ENCODE peak calls at places on chromosome 1, in eight cellular contexts. W is mucosa of descending colon, F is ovary, J is left lung, V is uterus, I is prostate gland, A is Panc1, K is cardiac muscle cell. M is an unnamed sample. For H3K4me1, the result is how much of the 10 kb centered on the place peaks cover.

GRCh38 chr1:227896710-227897655 is 50.7 kb downstream of the WNT9A start:
- DNase-seq in W (peak), F (peak), J (peak), V (peak), I (no peak), A (no peak), K (no peak), M (no peak)

GRCh38 chr1:107286125-107286524 is 145.3 kb downstream of the NTNG1 start:
- DNase-seq in W (no peak), F (no peak), J (no peak), V (no peak), I (no peak), A (no peak), K (no peak), M (no peak)

GRCh38 chr1:113243529-113243928 is 146.8 kb upstream of the MAGI3 start:
- DNase-seq in W (no peak), F (no peak), J (no peak), V (no peak), I (no peak), A (no peak), K (no peak), M (no peak)

GRCh38 chr1:206631085-206631509 is 4.2 kb upstream of the DYRK3 start:
- DNase-seq in W (peak), F (peak), J (no peak), V (peak), I (no peak), A (no peak), K (peak), M (peak)

GRCh38 chr1:7967206-7967605 is 5.7 kb downstream of the PARK7 start:
- DNase-seq in W (no peak), F (no peak), J (no peak), V (no peak), I (no peak), A (no peak), K (no peak), M (no peak)

GRCh38 chr1:225460737-225461532 is 33.1 kb upstream of the LBR start:
- DNase-seq in W (no peak), F (no peak), J (no peak), V (no peak), I (no peak), A (no peak), K (no peak), M (no peak)

GRCh38 chr1:1433804-1434130 is 1.7 kb upstream of the VWA1 start:
- DNase-seq in W (peak), F (peak), J (peak), V (peak), I (no peak), A (no peak), K (peak), M (no peak)

GRCh38 chr1:6211731-6212130 is 5.8 kb downstream of the RNF207 start:
- DNase-seq in W (no peak), F (no peak), J (no peak), V (no peak), I (no peak), A (no peak), K (no peak), M (no peak)

GRCh38 chr1:156691665-156692408 is 13.5 kb downstream of the CRABP2 start:
- DNase-seq in W (no peak), F (no peak), J (peak), V (no peak), I (no peak), A (no peak), K (no peak), M (no peak)

GRCh38 chr1:174954686-174955669 is 44.8 kb upstream of the CACYBP start:
- DNase-seq in W (no peak), F (no peak), J (no peak), V (no peak), I (no peak), A (no peak), K (no peak), M (no peak)

GRCh38 chr1:43648448-43648847 is 1.5 kb upstream of the KDM4A start:
- DNase-seq in W (no peak), F (no peak), J (no peak), V (no peak), I (no peak), A (no peak), K (peak), M (no peak)

GRCh38 chr1:157133431-157133830 is 4.8 kb downstream of the ETV3 start:
- DNase-seq in W (no peak), F (no peak), J (no peak), V (no peak), I (no peak), A (no peak), K (no peak), M (no peak)

DNA sequence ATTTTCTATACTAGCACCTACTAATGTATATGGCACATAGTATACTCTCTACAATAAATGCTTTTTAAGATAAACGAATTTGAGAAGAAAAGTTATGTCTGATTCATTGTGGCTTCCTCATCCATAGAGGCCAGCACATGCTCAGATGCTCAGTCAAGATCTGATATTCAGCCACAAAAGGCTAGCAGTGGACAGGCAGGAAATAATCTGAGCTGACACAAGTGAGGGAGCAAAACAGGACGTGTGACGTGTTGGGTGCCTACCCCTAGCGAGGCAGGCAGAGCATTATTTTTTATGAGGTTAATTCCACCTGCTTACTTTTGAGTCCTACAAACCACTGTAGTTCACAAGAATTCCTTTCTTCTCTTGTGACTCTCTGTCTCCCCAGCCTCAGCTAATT is 550.9 kb downstream of the SMYD3 start:
- DNase-seq in W (no peak), F (no peak), J (no peak), V (no peak), I (no peak), A (no peak), K (peak), M (no peak)
- H3K4me1 ChIP-seq in W (under half), F (under half), J (under half), V (under half), I (under half), A (under half), K (under half), M (under half)

DNA sequence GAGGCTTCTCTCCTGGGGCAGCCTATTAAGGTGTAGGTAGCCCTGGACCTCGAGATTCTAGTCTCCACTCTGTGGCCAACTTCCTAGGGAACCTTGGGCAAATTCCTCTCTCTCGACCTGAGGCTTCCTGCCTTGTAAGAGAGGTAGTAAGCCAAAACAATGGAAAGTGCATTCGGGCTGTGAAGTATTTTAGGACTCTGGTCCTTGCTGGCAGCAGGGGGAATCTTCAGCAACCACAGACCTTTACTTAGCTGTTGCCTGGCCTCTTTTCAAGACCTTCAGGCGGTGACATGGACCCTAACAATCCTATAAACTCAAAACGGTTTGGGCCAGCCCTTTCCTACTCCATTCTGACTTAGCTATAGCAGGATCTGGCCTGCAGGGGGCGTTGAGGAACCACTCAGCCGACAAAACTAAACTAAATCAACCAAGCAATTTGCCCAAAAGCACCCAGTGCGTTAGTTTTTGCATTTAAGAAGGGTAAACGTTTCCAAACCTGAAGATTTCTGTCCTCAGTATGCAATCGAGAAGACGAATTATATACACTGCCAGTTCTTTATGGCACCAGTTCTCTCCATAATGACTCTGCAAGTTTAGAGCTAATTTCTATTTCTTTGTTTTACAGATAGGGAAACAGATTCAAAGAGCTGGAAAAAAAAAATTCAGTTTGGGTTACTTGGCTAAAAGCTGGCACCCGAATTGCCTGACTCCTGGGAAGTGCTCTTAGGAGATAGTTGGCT is 10.9 kb upstream of the SESN2 start:
- DNase-seq in W (peak), F (peak), J (peak), V (peak), I (peak), A (no peak), K (peak), M (peak)
- H3K4me1 ChIP-seq in W (under half), F (under half), J (half or more), V (under half), I (under half), A (under half), K (under half), M (half or more)

GRCh38 chr1:231404318-231404717 is 17.8 kb downstream of the EGLN1 start:
- DNase-seq in W (no peak), F (no peak), J (no peak), V (no peak), I (no peak), A (no peak), K (no peak), M (no peak)
- H3K4me1 ChIP-seq in W (under half), F (under half), J (under half), V (under half), I (under half), A (under half), K (under half), M (half or more)

DNA sequence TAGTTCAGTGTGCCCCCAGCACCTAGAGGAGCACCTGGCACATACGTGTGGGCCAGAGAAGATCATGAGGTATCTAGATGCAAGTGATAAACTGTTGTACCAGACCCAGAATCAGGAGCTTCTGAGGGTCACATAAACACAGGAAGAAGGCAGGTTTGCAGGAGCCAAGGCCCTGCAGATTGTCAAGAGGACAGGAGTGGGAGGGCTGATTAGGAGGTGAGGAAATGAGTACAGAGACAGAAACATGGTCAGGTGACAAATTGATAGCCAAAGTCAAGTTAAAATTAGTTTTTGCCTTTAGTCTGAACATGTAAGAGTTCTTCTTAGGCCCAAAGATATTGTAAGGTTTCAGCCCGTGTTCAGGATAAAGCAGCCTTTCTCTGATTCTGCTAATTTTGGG is 14.0 kb upstream of the TRAF3IP3 start:
- DNase-seq in W (no peak), F (no peak), J (no peak), V (no peak), I (no peak), A (no peak), K (no peak), M (no peak)
- H3K4me1 ChIP-seq in W (under half), F (under half), J (under half), V (under half), I (under half), A (under half), K (under half), M (under half)

GRCh38 chr1:91753878-91754277 is 132.1 kb downstream of the TGFBR3 start:
- DNase-seq in W (no peak), F (no peak), J (no peak), V (no peak), I (no peak), A (no peak), K (no peak), M (no peak)

GRCh38 chr1:91755176-91755575 is 130.8 kb downstream of the TGFBR3 start:
- DNase-seq in W (no peak), F (no peak), J (no peak), V (peak), I (no peak), A (no peak), K (peak), M (peak)

GRCh38 chr1:91754348-91754747 is 131.6 kb downstream of the TGFBR3 start:
- DNase-seq in W (no peak), F (no peak), J (no peak), V (no peak), I (no peak), A (no peak), K (peak), M (no peak)

GRCh38 chr1:91757760-91758545 is 128.0 kb downstream of the TGFBR3 start:
- DNase-seq in W (no peak), F (no peak), J (no peak), V (peak), I (no peak), A (no peak), K (no peak), M (no peak)

GRCh38 chr1:91755888-91756287 is 130.1 kb downstream of the TGFBR3 start:
- DNase-seq in W (no peak), F (no peak), J (no peak), V (no peak), I (no peak), A (no peak), K (no peak), M (no peak)
- H3K4me1 ChIP-seq in W (under half), F (under half), J (under half), V (half or more), I (under half), A (under half), K (under half), M (half or more)